ENCODE peak calls at places on chromosomes 12 and 14, in eight cellular contexts. One of them, this sample, is unnamed.

GRCh38 chr12:123286997-123287396 is 15.3 kb upstream of the CDK2AP1 start:
- DNase-seq in sigmoid colon: no peak
- DNase-seq in fibroblast of lung: no peak
- DNase-seq in Panc1: no peak
- DNase-seq in stomach: no peak
- DNase-seq in thoracic aorta: no peak
- DNase-seq in WERI-Rb-1: no peak
- DNase-seq in iPS DF 6.9: no peak
- DNase-seq in this sample: no peak

GRCh38 chr14:37124617-37125016 is 47.8 kb downstream of the SLC25A21 start:
- DNase-seq in WERI-Rb-1: no peak
- DNase-seq in Panc1: no peak
- DNase-seq in iPS DF 6.9: no peak
- DNase-seq in thoracic aorta: no peak
- DNase-seq in sigmoid colon: no peak
- DNase-seq in fibroblast of lung: no peak
- DNase-seq in stomach: no peak
- DNase-seq in this sample: no peak

GRCh38 chr12:109462868-109463692 is 14.0 kb downstream of the KCTD10 start:
- DNase-seq in fibroblast of lung: peak
- DNase-seq in WERI-Rb-1: no peak
- DNase-seq in iPS DF 6.9: no peak
- DNase-seq in thoracic aorta: peak
- DNase-seq in sigmoid colon: peak
- DNase-seq in Panc1: peak
- DNase-seq in stomach: peak
- DNase-seq in this sample: peak

GRCh38 chr14:44609201-44609600 is 102.1 kb upstream of the FSCB start:
- DNase-seq in WERI-Rb-1: no peak
- DNase-seq in fibroblast of lung: no peak
- DNase-seq in stomach: no peak
- DNase-seq in sigmoid colon: no peak
- DNase-seq in Panc1: no peak
- DNase-seq in iPS DF 6.9: no peak
- DNase-seq in thoracic aorta: no peak
- DNase-seq in this sample: no peak

GRCh38 chr14:101176535-101177205 is 273.1 kb upstream of the RTL1 start:
- DNase-seq in WERI-Rb-1: no peak
- DNase-seq in Panc1: no peak
- DNase-seq in sigmoid colon: no peak
- DNase-seq in thoracic aorta: no peak
- DNase-seq in fibroblast of lung: no peak
- DNase-seq in iPS DF 6.9: no peak
- DNase-seq in stomach: no peak
- DNase-seq in this sample: no peak

GRCh38 chr12:7101047-7101693 is 7.8 kb downstream of the C1RL start:
- DNase-seq in Panc1: no peak
- DNase-seq in iPS DF 6.9: no peak
- DNase-seq in stomach: no peak
- DNase-seq in WERI-Rb-1: no peak
- DNase-seq in thoracic aorta: no peak
- DNase-seq in sigmoid colon: peak
- DNase-seq in fibroblast of lung: no peak
- DNase-seq in this sample: peak

GRCh38 chr12:43283206-43283605 is 268.8 kb downstream of the ADAMTS20 start:
- DNase-seq in sigmoid colon: no peak
- DNase-seq in iPS DF 6.9: no peak
- DNase-seq in Panc1: no peak
- DNase-seq in thoracic aorta: no peak
- DNase-seq in fibroblast of lung: no peak
- DNase-seq in WERI-Rb-1: no peak
- DNase-seq in stomach: no peak
- DNase-seq in this sample: no peak

GRCh38 chr14:59919582-59920377 is at the start of gene LRRC9:
- DNase-seq in sigmoid colon: no peak
- DNase-seq in Panc1: no peak
- DNase-seq in WERI-Rb-1: peak
- DNase-seq in thoracic aorta: no peak
- DNase-seq in stomach: no peak
- DNase-seq in iPS DF 6.9: peak
- DNase-seq in fibroblast of lung: peak
- DNase-seq in this sample: peak

GRCh38 chr12:54014315-54015209 is 5.8 kb downstream of the HOXC8 start:
- DNase-seq in sigmoid colon: no peak
- DNase-seq in fibroblast of lung: no peak
- DNase-seq in iPS DF 6.9: no peak
- DNase-seq in WERI-Rb-1: no peak
- DNase-seq in Panc1: no peak
- DNase-seq in thoracic aorta: no peak
- DNase-seq in stomach: no peak
- DNase-seq in this sample: no peak

GRCh38 chr14:28744126-28744525 is 22.5 kb upstream of the FOXG1 start:
- DNase-seq in iPS DF 6.9: no peak
- DNase-seq in thoracic aorta: no peak
- DNase-seq in Panc1: no peak
- DNase-seq in sigmoid colon: no peak
- DNase-seq in WERI-Rb-1: no peak
- DNase-seq in stomach: no peak
- DNase-seq in fibroblast of lung: peak
- DNase-seq in this sample: no peak

GRCh38 chr14:33958616-33959226 is 7.8 kb upstream of the EGLN3 start:
- DNase-seq in Panc1: no peak
- DNase-seq in thoracic aorta: no peak
- DNase-seq in iPS DF 6.9: no peak
- DNase-seq in sigmoid colon: no peak
- DNase-seq in fibroblast of lung: no peak
- DNase-seq in stomach: no peak
- DNase-seq in WERI-Rb-1: no peak
- DNase-seq in this sample: no peak

GRCh38 chr14:91311284-91311662 is 66.8 kb upstream of the GPR68 start:
- DNase-seq in WERI-Rb-1: no peak
- DNase-seq in stomach: no peak
- DNase-seq in Panc1: no peak
- DNase-seq in sigmoid colon: no peak
- DNase-seq in iPS DF 6.9: no peak
- DNase-seq in thoracic aorta: no peak
- DNase-seq in fibroblast of lung: no peak
- DNase-seq in this sample: no peak

GRCh38 chr14:92254786-92255185 is 68.2 kb upstream of the SLC24A4 start:
- DNase-seq in stomach: no peak
- DNase-seq in iPS DF 6.9: peak
- DNase-seq in thoracic aorta: no peak
- DNase-seq in sigmoid colon: peak
- DNase-seq in WERI-Rb-1: peak
- DNase-seq in fibroblast of lung: peak
- DNase-seq in Panc1: no peak
- DNase-seq in this sample: peak

GRCh38 chr12:33093534-33093933 is 197.0 kb upstream of the PKP2 start:
- DNase-seq in iPS DF 6.9: no peak
- DNase-seq in stomach: no peak
- DNase-seq in WERI-Rb-1: no peak
- DNase-seq in Panc1: no peak
- DNase-seq in fibroblast of lung: no peak
- DNase-seq in thoracic aorta: no peak
- DNase-seq in sigmoid colon: no peak
- DNase-seq in this sample: no peak

GRCh38 chr12:4202482-4202881 is 71.1 kb upstream of the CCND2 start:
- DNase-seq in sigmoid colon: no peak
- DNase-seq in Panc1: no peak
- DNase-seq in WERI-Rb-1: no peak
- DNase-seq in thoracic aorta: no peak
- DNase-seq in stomach: no peak
- DNase-seq in iPS DF 6.9: no peak
- DNase-seq in fibroblast of lung: no peak
- DNase-seq in this sample: no peak
- H3K4me3 ChIP-seq in sigmoid colon: no peak
- H3K4me3 ChIP-seq in Panc1: no peak
- H3K4me3 ChIP-seq in WERI-Rb-1: no peak
- H3K4me3 ChIP-seq in thoracic aorta: no peak
- H3K4me3 ChIP-seq in stomach: no peak
- H3K4me3 ChIP-seq in iPS DF 6.9: no peak
- H3K4me3 ChIP-seq in fibroblast of lung: no peak
- H3K4me3 ChIP-seq in this sample: no peak

DNA sequence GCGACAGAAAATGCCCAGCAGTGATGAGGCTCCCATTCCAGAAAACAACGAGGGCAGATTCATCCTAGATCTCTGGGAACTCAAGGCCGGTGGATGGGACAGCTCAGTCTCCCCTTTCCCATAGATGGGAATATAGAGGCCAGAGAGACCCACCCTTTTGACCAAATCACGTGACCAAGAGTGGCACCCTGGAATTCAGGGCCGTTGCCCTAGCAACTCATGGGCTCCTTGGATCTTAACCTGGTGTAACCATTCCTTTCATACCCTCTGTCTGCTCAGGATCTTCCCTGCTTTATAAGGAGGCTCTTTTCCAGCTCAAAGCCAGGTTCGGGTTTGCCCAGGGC is 8.4 kb upstream of the LRTM2 start:
- DNase-seq in sigmoid colon: no peak
- DNase-seq in stomach: no peak
- DNase-seq in WERI-Rb-1: no peak
- DNase-seq in thoracic aorta: no peak
- DNase-seq in iPS DF 6.9: no peak
- DNase-seq in Panc1: no peak
- DNase-seq in fibroblast of lung: no peak
- DNase-seq in this sample: no peak
- H3K27ac ChIP-seq in sigmoid colon: peak
- H3K27ac ChIP-seq in stomach: no peak
- H3K27ac ChIP-seq in WERI-Rb-1: no peak
- H3K27ac ChIP-seq in thoracic aorta: peak
- H3K27ac ChIP-seq in iPS DF 6.9: no peak
- H3K27ac ChIP-seq in Panc1: no peak
- H3K27ac ChIP-seq in fibroblast of lung: no peak
- H3K27ac ChIP-seq in this sample: no peak

GRCh38 chr12:70398862-70399261 is 32.8 kb downstream of the KCNMB4 start:
- DNase-seq in iPS DF 6.9: no peak
- DNase-seq in fibroblast of lung: no peak
- DNase-seq in Panc1: no peak
- DNase-seq in thoracic aorta: no peak
- DNase-seq in stomach: no peak
- DNase-seq in WERI-Rb-1: no peak
- DNase-seq in sigmoid colon: no peak
- DNase-seq in this sample: no peak

GRCh38 chr12:70398002-70398401 is 31.9 kb downstream of the KCNMB4 start:
- DNase-seq in thoracic aorta: no peak
- DNase-seq in WERI-Rb-1: no peak
- DNase-seq in iPS DF 6.9: no peak
- DNase-seq in sigmoid colon: no peak
- DNase-seq in Panc1: no peak
- DNase-seq in fibroblast of lung: no peak
- DNase-seq in stomach: no peak
- DNase-seq in this sample: no peak

GRCh38 chr12:70399319-70399718 is 33.2 kb downstream of the KCNMB4 start:
- DNase-seq in stomach: no peak
- DNase-seq in WERI-Rb-1: no peak
- DNase-seq in fibroblast of lung: no peak
- DNase-seq in iPS DF 6.9: no peak
- DNase-seq in thoracic aorta: no peak
- DNase-seq in Panc1: no peak
- DNase-seq in sigmoid colon: no peak
- DNase-seq in this sample: no peak

GRCh38 chr12:70389678-70390077 is 23.6 kb downstream of the KCNMB4 start:
- DNase-seq in iPS DF 6.9: no peak
- DNase-seq in thoracic aorta: no peak
- DNase-seq in Panc1: no peak
- DNase-seq in stomach: no peak
- DNase-seq in sigmoid colon: no peak
- DNase-seq in fibroblast of lung: no peak
- DNase-seq in WERI-Rb-1: no peak
- DNase-seq in this sample: no peak

DNA sequence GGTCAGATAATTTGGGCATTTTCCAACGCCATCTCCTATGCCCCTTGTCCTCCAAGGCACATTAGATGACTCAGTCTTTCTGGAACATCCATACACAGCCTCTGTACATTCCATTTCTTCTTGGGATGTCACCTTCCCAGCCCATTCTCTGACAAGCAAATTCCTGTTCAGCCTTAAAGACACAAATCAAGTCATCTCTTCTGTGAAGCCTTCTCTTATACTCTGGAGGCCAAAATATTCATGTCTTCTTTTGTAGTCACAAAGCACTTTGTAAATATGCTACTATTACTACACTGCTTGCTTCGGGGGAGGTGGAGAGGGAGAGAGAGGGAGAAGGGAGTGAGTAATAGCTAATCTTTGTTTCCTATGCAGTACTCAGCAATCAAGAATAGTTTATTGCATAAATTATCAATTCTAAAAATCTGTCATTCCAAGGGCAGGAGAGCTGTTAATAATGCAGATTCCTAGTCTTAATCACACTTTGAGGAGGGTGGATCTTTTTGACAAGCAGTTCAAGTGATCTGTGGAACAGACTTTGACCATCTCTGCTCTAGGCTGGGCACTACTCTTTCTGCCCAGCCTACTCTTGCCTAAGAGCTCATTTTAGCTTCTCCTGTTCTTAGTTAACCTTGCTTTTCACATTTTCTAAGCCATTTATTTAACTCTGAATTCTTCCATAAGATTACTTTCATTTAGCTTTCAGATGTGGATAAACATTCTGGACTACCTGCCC is 27.9 kb downstream of the KCNMB4 start:
- DNase-seq in sigmoid colon: no peak
- DNase-seq in Panc1: no peak
- DNase-seq in iPS DF 6.9: no peak
- DNase-seq in thoracic aorta: no peak
- DNase-seq in stomach: no peak
- DNase-seq in fibroblast of lung: peak
- DNase-seq in WERI-Rb-1: no peak
- DNase-seq in this sample: no peak
- H3K4me3 ChIP-seq in sigmoid colon: no peak
- H3K4me3 ChIP-seq in Panc1: no peak
- H3K4me3 ChIP-seq in iPS DF 6.9: no peak
- H3K4me3 ChIP-seq in thoracic aorta: no peak
- H3K4me3 ChIP-seq in stomach: no peak
- H3K4me3 ChIP-seq in fibroblast of lung: no peak
- H3K4me3 ChIP-seq in WERI-Rb-1: no peak
- H3K4me3 ChIP-seq in this sample: no peak

GRCh38 chr12:15206338-15206737 is 14.9 kb downstream of the RERG start:
- DNase-seq in Panc1: no peak
- DNase-seq in iPS DF 6.9: no peak
- DNase-seq in thoracic aorta: no peak
- DNase-seq in stomach: no peak
- DNase-seq in WERI-Rb-1: no peak
- DNase-seq in sigmoid colon: no peak
- DNase-seq in fibroblast of lung: no peak
- DNase-seq in this sample: no peak

GRCh38 chr12:15208140-15208539 is 13.1 kb downstream of the RERG start:
- DNase-seq in WERI-Rb-1: no peak
- DNase-seq in iPS DF 6.9: no peak
- DNase-seq in sigmoid colon: no peak
- DNase-seq in stomach: no peak
- DNase-seq in thoracic aorta: no peak
- DNase-seq in Panc1: no peak
- DNase-seq in fibroblast of lung: no peak
- DNase-seq in this sample: no peak

GRCh38 chr12:15208871-15209656 is 12.2 kb downstream of the RERG start:
- DNase-seq in thoracic aorta: no peak
- DNase-seq in iPS DF 6.9: no peak
- DNase-seq in Panc1: no peak
- DNase-seq in fibroblast of lung: peak
- DNase-seq in WERI-Rb-1: no peak
- DNase-seq in sigmoid colon: no peak
- DNase-seq in stomach: no peak
- DNase-seq in this sample: no peak

GRCh38 chr12:15206831-15207394 is 14.3 kb downstream of the RERG start:
- DNase-seq in Panc1: no peak
- DNase-seq in iPS DF 6.9: no peak
- DNase-seq in thoracic aorta: no peak
- DNase-seq in sigmoid colon: no peak
- DNase-seq in stomach: no peak
- DNase-seq in fibroblast of lung: peak
- DNase-seq in WERI-Rb-1: no peak
- DNase-seq in this sample: no peak

GRCh38 chr12:15205341-15206010 is 15.7 kb downstream of the RERG start:
- DNase-seq in iPS DF 6.9: no peak
- DNase-seq in thoracic aorta: no peak
- DNase-seq in stomach: no peak
- DNase-seq in WERI-Rb-1: no peak
- DNase-seq in sigmoid colon: no peak
- DNase-seq in Panc1: no peak
- DNase-seq in fibroblast of lung: no peak
- DNase-seq in this sample: no peak
- H3K27ac ChIP-seq in iPS DF 6.9: no peak
- H3K27ac ChIP-seq in thoracic aorta: peak
- H3K27ac ChIP-seq in stomach: peak
- H3K27ac ChIP-seq in WERI-Rb-1: no peak
- H3K27ac ChIP-seq in sigmoid colon: peak
- H3K27ac ChIP-seq in Panc1: no peak
- H3K27ac ChIP-seq in fibroblast of lung: no peak
- H3K27ac ChIP-seq in this sample: peak